ENCODE peak calls at places on chromosomes 5 and 9, in five cellular contexts. One of them, this sample, is unnamed.

GRCh38 chr9:107999890-108000289 is 510.3 kb upstream of the KLF4 start:
- DNase-seq in HCEC 1CT: no peak
- DNase-seq in CD4-positive, alpha-beta memory T cell: no peak
- DNase-seq in stimulated activated CD4-positive, alpha-beta T cell treated with anti-CD3 and anti-CD28 coated beads, Interleukin-4, amount 100 ng/mL, for 24 hours: no peak
- DNase-seq in nucleus accumbens: no peak
- DNase-seq in this sample: no peak

GRCh38 chr9:14747116-14747515 is 24.6 kb upstream of the CER1 start:
- DNase-seq in HCEC 1CT: no peak
- DNase-seq in CD4-positive, alpha-beta memory T cell: no peak
- DNase-seq in stimulated activated CD4-positive, alpha-beta T cell treated with anti-CD3 and anti-CD28 coated beads, Interleukin-4, amount 100 ng/mL, for 24 hours: no peak
- DNase-seq in nucleus accumbens: no peak
- DNase-seq in this sample: no peak

GRCh38 chr9:20030221-20030620 is 241.4 kb upstream of the SLC24A2 start:
- DNase-seq in HCEC 1CT: no peak
- DNase-seq in CD4-positive, alpha-beta memory T cell: no peak
- DNase-seq in stimulated activated CD4-positive, alpha-beta T cell treated with anti-CD3 and anti-CD28 coated beads, Interleukin-4, amount 100 ng/mL, for 24 hours: no peak
- DNase-seq in nucleus accumbens: no peak
- DNase-seq in this sample: no peak

GRCh38 chr9:71692337-71692736 is 76.0 kb downstream of the CEMIP2 start:
- DNase-seq in HCEC 1CT: no peak
- DNase-seq in CD4-positive, alpha-beta memory T cell: no peak
- DNase-seq in stimulated activated CD4-positive, alpha-beta T cell treated with anti-CD3 and anti-CD28 coated beads, Interleukin-4, amount 100 ng/mL, for 24 hours: no peak
- DNase-seq in nucleus accumbens: no peak
- DNase-seq in this sample: no peak

GRCh38 chr5:111399113-111399512 is 113.2 kb downstream of the STARD4 start:
- DNase-seq in HCEC 1CT: no peak
- DNase-seq in CD4-positive, alpha-beta memory T cell: no peak
- DNase-seq in stimulated activated CD4-positive, alpha-beta T cell treated with anti-CD3 and anti-CD28 coated beads, Interleukin-4, amount 100 ng/mL, for 24 hours: no peak
- DNase-seq in nucleus accumbens: no peak
- DNase-seq in this sample: no peak

GRCh38 chr9:108434502-108434901 is 421.3 kb downstream of the ACTL7B start:
- DNase-seq in HCEC 1CT: peak
- DNase-seq in CD4-positive, alpha-beta memory T cell: no peak
- DNase-seq in stimulated activated CD4-positive, alpha-beta T cell treated with anti-CD3 and anti-CD28 coated beads, Interleukin-4, amount 100 ng/mL, for 24 hours: no peak
- DNase-seq in nucleus accumbens: no peak
- DNase-seq in this sample: no peak

GRCh38 chr5:133050500-133050899 is 1.3 kb upstream of the HSPA4 start:
- DNase-seq in HCEC 1CT: no peak
- DNase-seq in CD4-positive, alpha-beta memory T cell: no peak
- DNase-seq in stimulated activated CD4-positive, alpha-beta T cell treated with anti-CD3 and anti-CD28 coated beads, Interleukin-4, amount 100 ng/mL, for 24 hours: no peak
- DNase-seq in nucleus accumbens: no peak
- DNase-seq in this sample: no peak

GRCh38 chr5:82924241-82924989 is 152.8 kb downstream of the TMEM167A start:
- DNase-seq in HCEC 1CT: no peak
- DNase-seq in CD4-positive, alpha-beta memory T cell: no peak
- DNase-seq in stimulated activated CD4-positive, alpha-beta T cell treated with anti-CD3 and anti-CD28 coated beads, Interleukin-4, amount 100 ng/mL, for 24 hours: no peak
- DNase-seq in nucleus accumbens: no peak
- DNase-seq in this sample: no peak

GRCh38 chr9:93670208-93671029 is 94.0 kb downstream of the PHF2 start:
- DNase-seq in HCEC 1CT: peak
- DNase-seq in CD4-positive, alpha-beta memory T cell: no peak
- DNase-seq in stimulated activated CD4-positive, alpha-beta T cell treated with anti-CD3 and anti-CD28 coated beads, Interleukin-4, amount 100 ng/mL, for 24 hours: no peak
- DNase-seq in nucleus accumbens: no peak
- DNase-seq in this sample: peak

GRCh38 chr5:142977363-142978051 is 207.3 kb downstream of the ARHGAP26 start:
- DNase-seq in HCEC 1CT: peak
- DNase-seq in CD4-positive, alpha-beta memory T cell: peak
- DNase-seq in stimulated activated CD4-positive, alpha-beta T cell treated with anti-CD3 and anti-CD28 coated beads, Interleukin-4, amount 100 ng/mL, for 24 hours: peak
- DNase-seq in nucleus accumbens: no peak
- DNase-seq in this sample: no peak

GRCh38 chr9:7671847-7672246 is 127.7 kb downstream of the DMAC1 start:
- DNase-seq in HCEC 1CT: no peak
- DNase-seq in CD4-positive, alpha-beta memory T cell: no peak
- DNase-seq in stimulated activated CD4-positive, alpha-beta T cell treated with anti-CD3 and anti-CD28 coated beads, Interleukin-4, amount 100 ng/mL, for 24 hours: no peak
- DNase-seq in nucleus accumbens: no peak
- DNase-seq in this sample: no peak

GRCh38 chr5:122129332-122129731 is at the start of gene ZNF474:
- DNase-seq in HCEC 1CT: peak
- DNase-seq in CD4-positive, alpha-beta memory T cell: no peak
- DNase-seq in stimulated activated CD4-positive, alpha-beta T cell treated with anti-CD3 and anti-CD28 coated beads, Interleukin-4, amount 100 ng/mL, for 24 hours: no peak
- DNase-seq in nucleus accumbens: no peak
- DNase-seq in this sample: no peak

GRCh38 chr9:91395553-91396470 is 27.8 kb downstream of the NFIL3 start:
- DNase-seq in HCEC 1CT: peak
- DNase-seq in CD4-positive, alpha-beta memory T cell: no peak
- DNase-seq in stimulated activated CD4-positive, alpha-beta T cell treated with anti-CD3 and anti-CD28 coated beads, Interleukin-4, amount 100 ng/mL, for 24 hours: peak
- DNase-seq in nucleus accumbens: no peak
- DNase-seq in this sample: no peak

GRCh38 chr9:110179734-110180133 is 28.2 kb downstream of the C9orf152 start:
- DNase-seq in HCEC 1CT: peak
- DNase-seq in CD4-positive, alpha-beta memory T cell: no peak
- DNase-seq in stimulated activated CD4-positive, alpha-beta T cell treated with anti-CD3 and anti-CD28 coated beads, Interleukin-4, amount 100 ng/mL, for 24 hours: no peak
- DNase-seq in nucleus accumbens: no peak
- DNase-seq in this sample: no peak

GRCh38 chr9:137711678-137712105 is 92.9 kb downstream of the EHMT1 start:
- DNase-seq in HCEC 1CT: no peak
- DNase-seq in CD4-positive, alpha-beta memory T cell: no peak
- DNase-seq in stimulated activated CD4-positive, alpha-beta T cell treated with anti-CD3 and anti-CD28 coated beads, Interleukin-4, amount 100 ng/mL, for 24 hours: no peak
- DNase-seq in nucleus accumbens: no peak
- DNase-seq in this sample: no peak

GRCh38 chr5:177557041-177557647 is 2.8 kb upstream of the FAM193B start:
- DNase-seq in HCEC 1CT: no peak
- DNase-seq in CD4-positive, alpha-beta memory T cell: peak
- DNase-seq in stimulated activated CD4-positive, alpha-beta T cell treated with anti-CD3 and anti-CD28 coated beads, Interleukin-4, amount 100 ng/mL, for 24 hours: no peak
- DNase-seq in nucleus accumbens: no peak
- DNase-seq in this sample: no peak

GRCh38 chr9:110797611-110798010 is 129.0 kb downstream of the MUSK start:
- DNase-seq in HCEC 1CT: peak
- DNase-seq in CD4-positive, alpha-beta memory T cell: no peak
- DNase-seq in stimulated activated CD4-positive, alpha-beta T cell treated with anti-CD3 and anti-CD28 coated beads, Interleukin-4, amount 100 ng/mL, for 24 hours: no peak
- DNase-seq in nucleus accumbens: no peak
- DNase-seq in this sample: no peak

GRCh38 chr5:3593771-3594513 is 1.7 kb upstream of the IRX1 start:
- DNase-seq in HCEC 1CT: no peak
- DNase-seq in CD4-positive, alpha-beta memory T cell: no peak
- DNase-seq in stimulated activated CD4-positive, alpha-beta T cell treated with anti-CD3 and anti-CD28 coated beads, Interleukin-4, amount 100 ng/mL, for 24 hours: no peak
- DNase-seq in nucleus accumbens: no peak
- DNase-seq in this sample: no peak

GRCh38 chr9:73531658-73532057 is 380.0 kb downstream of the ANXA1 start:
- DNase-seq in HCEC 1CT: no peak
- DNase-seq in CD4-positive, alpha-beta memory T cell: no peak
- DNase-seq in stimulated activated CD4-positive, alpha-beta T cell treated with anti-CD3 and anti-CD28 coated beads, Interleukin-4, amount 100 ng/mL, for 24 hours: no peak
- DNase-seq in nucleus accumbens: no peak
- DNase-seq in this sample: no peak

GRCh38 chr5:133405275-133406034 is 206.9 kb downstream of the FSTL4 start:
- DNase-seq in HCEC 1CT: no peak
- DNase-seq in CD4-positive, alpha-beta memory T cell: no peak
- DNase-seq in stimulated activated CD4-positive, alpha-beta T cell treated with anti-CD3 and anti-CD28 coated beads, Interleukin-4, amount 100 ng/mL, for 24 hours: no peak
- DNase-seq in nucleus accumbens: no peak
- DNase-seq in this sample: no peak

GRCh38 chr9:111945216-111945615 is 48.6 kb downstream of the UGCG start:
- DNase-seq in HCEC 1CT: no peak
- DNase-seq in CD4-positive, alpha-beta memory T cell: no peak
- DNase-seq in stimulated activated CD4-positive, alpha-beta T cell treated with anti-CD3 and anti-CD28 coated beads, Interleukin-4, amount 100 ng/mL, for 24 hours: peak
- DNase-seq in nucleus accumbens: no peak
- DNase-seq in this sample: no peak

GRCh38 chr9:128208386-128208785 is 5.2 kb downstream of the DNM1 start:
- DNase-seq in HCEC 1CT: no peak
- DNase-seq in CD4-positive, alpha-beta memory T cell: no peak
- DNase-seq in stimulated activated CD4-positive, alpha-beta T cell treated with anti-CD3 and anti-CD28 coated beads, Interleukin-4, amount 100 ng/mL, for 24 hours: no peak
- DNase-seq in nucleus accumbens: no peak
- DNase-seq in this sample: no peak

GRCh38 chr5:23591250-23591649 is 83.8 kb downstream of the PRDM9 start:
- DNase-seq in HCEC 1CT: no peak
- DNase-seq in CD4-positive, alpha-beta memory T cell: no peak
- DNase-seq in stimulated activated CD4-positive, alpha-beta T cell treated with anti-CD3 and anti-CD28 coated beads, Interleukin-4, amount 100 ng/mL, for 24 hours: no peak
- DNase-seq in nucleus accumbens: no peak
- DNase-seq in this sample: no peak

GRCh38 chr9:110802416-110803035 is 133.9 kb downstream of the MUSK start:
- DNase-seq in HCEC 1CT: peak
- DNase-seq in CD4-positive, alpha-beta memory T cell: no peak
- DNase-seq in stimulated activated CD4-positive, alpha-beta T cell treated with anti-CD3 and anti-CD28 coated beads, Interleukin-4, amount 100 ng/mL, for 24 hours: no peak
- DNase-seq in nucleus accumbens: no peak
- DNase-seq in this sample: no peak

GRCh38 chr5:28403846-28404245 is 1365.5 kb upstream of the CDH9 start:
- DNase-seq in HCEC 1CT: no peak
- DNase-seq in CD4-positive, alpha-beta memory T cell: no peak
- DNase-seq in stimulated activated CD4-positive, alpha-beta T cell treated with anti-CD3 and anti-CD28 coated beads, Interleukin-4, amount 100 ng/mL, for 24 hours: no peak
- DNase-seq in nucleus accumbens: no peak
- DNase-seq in this sample: no peak

GRCh38 chr9:121743441-121744001 is 92.1 kb downstream of the DAB2IP start:
- DNase-seq in HCEC 1CT: peak
- DNase-seq in CD4-positive, alpha-beta memory T cell: no peak
- DNase-seq in stimulated activated CD4-positive, alpha-beta T cell treated with anti-CD3 and anti-CD28 coated beads, Interleukin-4, amount 100 ng/mL, for 24 hours: no peak
- DNase-seq in nucleus accumbens: peak
- DNase-seq in this sample: peak

GRCh38 chr9:120366646-120367019 is 213.3 kb downstream of the CDK5RAP2 start:
- DNase-seq in HCEC 1CT: peak
- DNase-seq in CD4-positive, alpha-beta memory T cell: no peak
- DNase-seq in stimulated activated CD4-positive, alpha-beta T cell treated with anti-CD3 and anti-CD28 coated beads, Interleukin-4, amount 100 ng/mL, for 24 hours: no peak
- DNase-seq in nucleus accumbens: no peak
- DNase-seq in this sample: no peak

GRCh38 chr9:17793713-17794622 is 215.1 kb downstream of the SH3GL2 start:
- DNase-seq in HCEC 1CT: no peak
- DNase-seq in CD4-positive, alpha-beta memory T cell: no peak
- DNase-seq in stimulated activated CD4-positive, alpha-beta T cell treated with anti-CD3 and anti-CD28 coated beads, Interleukin-4, amount 100 ng/mL, for 24 hours: no peak
- DNase-seq in nucleus accumbens: no peak
- DNase-seq in this sample: no peak

GRCh38 chr9:114138537-114138936 is 16.8 kb upstream of the COL27A1 start:
- DNase-seq in HCEC 1CT: no peak
- DNase-seq in CD4-positive, alpha-beta memory T cell: no peak
- DNase-seq in stimulated activated CD4-positive, alpha-beta T cell treated with anti-CD3 and anti-CD28 coated beads, Interleukin-4, amount 100 ng/mL, for 24 hours: no peak
- DNase-seq in nucleus accumbens: no peak
- DNase-seq in this sample: no peak

GRCh38 chr9:80501635-80502034 is 929.9 kb downstream of the TLE4 start:
- DNase-seq in HCEC 1CT: peak
- DNase-seq in CD4-positive, alpha-beta memory T cell: no peak
- DNase-seq in stimulated activated CD4-positive, alpha-beta T cell treated with anti-CD3 and anti-CD28 coated beads, Interleukin-4, amount 100 ng/mL, for 24 hours: no peak
- DNase-seq in nucleus accumbens: no peak
- DNase-seq in this sample: no peak

GRCh38 chr9:99253772-99254431 is 31.8 kb downstream of the SEC61B start:
- DNase-seq in HCEC 1CT: no peak
- DNase-seq in CD4-positive, alpha-beta memory T cell: peak
- DNase-seq in stimulated activated CD4-positive, alpha-beta T cell treated with anti-CD3 and anti-CD28 coated beads, Interleukin-4, amount 100 ng/mL, for 24 hours: peak
- DNase-seq in nucleus accumbens: peak
- DNase-seq in this sample: peak

GRCh38 chr5:32232441-32233219 is 58.5 kb upstream of the GOLPH3 start:
- DNase-seq in HCEC 1CT: peak
- DNase-seq in CD4-positive, alpha-beta memory T cell: peak
- DNase-seq in stimulated activated CD4-positive, alpha-beta T cell treated with anti-CD3 and anti-CD28 coated beads, Interleukin-4, amount 100 ng/mL, for 24 hours: peak
- DNase-seq in nucleus accumbens: peak
- DNase-seq in this sample: peak